ENCODE peak calls at places on chromosomes 6 and 20, in seven cellular contexts. Y is HFFc6, U is neural crest cell, S is heart right ventricle, W is tibial artery, F is WERI-Rb-1, O is GM10248. Z is an unnamed sample.

GRCh38 chr6:38443750-38444149 is 196.0 kb downstream of the BTBD9 start:
- DNase-seq in Y (peak; percentile 22), U (no peak), S (no peak), W (no peak), F (peak; percentile 28), O (no peak), Z (no peak)

GRCh38 chr20:3068986-3069900 is 2.2 kb upstream of the OXT start:
- DNase-seq in Y (peak; percentile 46), U (no peak), S (no peak), W (no peak), F (peak; percentile 36), O (peak; percentile 16), Z (peak; percentile 6)

GRCh38 chr6:74879234-74879633 is 326.6 kb downstream of the COL12A1 start:
- DNase-seq in Y (peak; percentile 63), U (no peak), S (no peak), W (no peak), F (no peak), O (no peak), Z (no peak)

GRCh38 chr6:166382500-166382932 is 224 bp downstream of the MPC1 start:
- DNase-seq in Y (no peak), U (no peak), S (no peak), W (no peak), F (no peak), O (no peak), Z (no peak)

GRCh38 chr6:65638047-65638831 is 68.8 kb downstream of the EYS start:
- DNase-seq in Y (no peak), U (peak; percentile 9), S (no peak), W (no peak), F (peak; percentile 75), O (no peak), Z (no peak)

GRCh38 chr20:5796369-5797040 is 46.3 kb downstream of the SHLD1 start:
- DNase-seq in Y (no peak), U (no peak), S (no peak), W (no peak), F (no peak), O (no peak), Z (no peak)

GRCh38 chr6:8069887-8070286 is 5.7 kb upstream of the BLOC1S5 start:
- DNase-seq in Y (no peak), U (no peak), S (no peak), W (no peak), F (no peak), O (no peak), Z (no peak)

GRCh38 chr6:160882741-160883340 is 108.7 kb upstream of the MAP3K4 start:
- DNase-seq in Y (no peak), U (no peak), S (no peak), W (no peak), F (no peak), O (no peak), Z (no peak)

GRCh38 chr6:16129623-16130243 is 847 bp downstream of the MYLIP start:
- DNase-seq in Y (no peak), U (no peak), S (peak; percentile 26), W (peak; percentile 76), F (peak; percentile 37), O (no peak), Z (no peak)

GRCh38 chr6:56004421-56004820 is 129.0 kb upstream of the BMP5 start:
- DNase-seq in Y (no peak), U (no peak), S (no peak), W (no peak), F (no peak), O (no peak), Z (no peak)

GRCh38 chr20:52799130-52799529 is 173.0 kb upstream of the TSHZ2 start:
- DNase-seq in Y (no peak), U (no peak), S (no peak), W (no peak), F (no peak), O (no peak), Z (no peak)

GRCh38 chr6:142796571-142796970 is 148.4 kb downstream of the HIVEP2 start:
- DNase-seq in Y (no peak), U (no peak), S (no peak), W (no peak), F (no peak), O (no peak), Z (no peak)

GRCh38 chr6:141848029-141848890 is 284.5 kb upstream of the GJE1 start:
- DNase-seq in Y (no peak), U (no peak), S (no peak), W (no peak), F (no peak), O (no peak), Z (no peak)

GRCh38 chr6:87683890-87684289 is 18.1 kb downstream of the AKIRIN2 start:
- DNase-seq in Y (no peak), U (no peak), S (no peak), W (no peak), F (no peak), O (no peak), Z (no peak)

GRCh38 chr6:116073765-116074450 is 13.2 kb upstream of the FRK start:
- DNase-seq in Y (peak; percentile 63), U (no peak), S (no peak), W (no peak), F (no peak), O (no peak), Z (no peak)

GRCh38 chr6:36662827-36663256 is 15.7 kb upstream of the CDKN1A start:
- DNase-seq in Y (no peak), U (no peak), S (no peak), W (no peak), F (no peak), O (no peak), Z (no peak)

GRCh38 chr20:62734336-62734735 is 25.7 kb downstream of the NTSR1 start:
- DNase-seq in Y (no peak), U (no peak), S (no peak), W (no peak), F (no peak), O (no peak), Z (no peak)

DNA sequence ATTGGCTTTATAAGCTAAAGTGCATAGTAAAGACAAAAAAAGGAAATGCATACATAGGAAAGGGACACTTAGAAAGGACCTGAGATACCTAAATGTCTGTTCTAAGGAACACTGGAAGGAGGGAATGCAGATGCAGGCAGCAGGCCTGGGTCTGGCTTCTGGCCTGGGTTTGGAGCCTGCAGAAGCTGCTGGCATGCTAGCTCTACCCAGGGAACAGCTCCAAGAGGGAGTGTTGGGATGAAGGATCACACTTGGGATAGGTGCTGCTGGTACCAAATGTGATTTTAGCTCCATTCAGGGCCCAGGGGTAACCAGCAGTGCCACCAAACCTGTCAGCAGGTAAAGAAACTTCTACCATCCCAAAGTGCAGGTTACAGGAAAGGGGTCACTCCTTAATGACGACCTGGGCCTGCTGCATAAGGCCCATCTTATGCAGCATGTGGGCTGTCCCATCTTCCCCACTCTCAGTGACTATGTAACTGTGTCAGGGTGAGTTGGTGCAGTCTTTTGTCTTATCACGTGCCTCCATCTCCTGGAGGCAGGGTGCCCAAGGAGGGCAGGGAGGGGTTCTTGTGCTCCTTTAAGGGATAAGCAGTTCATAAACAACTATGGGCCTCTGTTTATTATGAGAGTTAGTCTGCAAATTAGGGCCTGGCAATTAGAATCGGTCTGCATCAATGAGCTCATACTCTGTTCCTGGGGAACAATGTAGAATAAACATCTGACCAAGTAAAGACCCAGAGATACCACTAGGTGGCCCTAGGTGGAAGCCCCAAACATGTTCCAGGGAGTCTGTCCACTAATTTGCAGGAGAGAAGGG is 26.9 kb downstream of the DDX27 start:
- DNase-seq in Y (peak; percentile 63), U (no peak), S (no peak), W (no peak), F (peak; percentile 28), O (peak; percentile 60), Z (peak; percentile 52)
- TF ChIP-seq CTCF in Y (peak; percentile 83), U (peak; percentile 70), S (peak; percentile 33), W (peak; percentile 51), F (peak; percentile 72), O (peak; percentile 66), Z (peak; percentile 57)

GRCh38 chr6:17705778-17706579 is 746 bp downstream of the NUP153 start:
- DNase-seq in Y (peak; percentile 32), U (peak; percentile 48), S (peak; percentile 61), W (peak; percentile 81), F (peak; percentile 76), O (peak; percentile 86), Z (peak; percentile 87)
- TF ChIP-seq CTCF in Y (peak; percentile 31), U (peak; percentile 25), S (no peak), W (peak; percentile 17), F (peak; percentile 20), O (peak; percentile 15), Z (peak; percentile 27)

DNA sequence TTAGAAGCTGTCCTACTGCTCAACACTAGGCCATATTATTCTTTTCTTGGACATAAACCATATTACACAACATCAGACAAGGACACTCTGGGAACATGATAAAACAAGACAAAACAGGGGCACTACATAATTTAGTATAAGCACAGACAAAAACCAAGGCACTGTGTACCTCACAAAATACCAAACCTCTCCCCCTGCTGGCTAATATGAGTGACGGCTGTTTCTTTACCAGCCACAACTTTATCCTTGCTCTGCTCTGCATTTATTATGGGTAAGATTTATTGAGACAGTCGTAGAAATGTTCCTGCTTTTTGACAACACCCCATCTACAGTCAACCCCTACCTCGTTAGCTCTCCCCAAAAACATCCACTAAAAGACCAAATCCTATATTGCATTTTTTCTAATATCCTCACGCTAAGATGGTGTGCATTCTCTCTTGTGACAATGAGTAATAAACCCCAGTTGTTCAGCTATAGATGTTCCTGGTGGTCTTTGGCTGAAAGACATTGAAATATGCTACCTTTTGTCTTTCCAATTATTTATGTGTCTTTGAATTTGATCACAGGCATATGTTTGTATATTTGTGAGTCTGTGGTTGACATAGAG is 23.8 kb upstream of the POLR1H start:
- DNase-seq in Y (peak; percentile 15), U (no peak), S (no peak), W (no peak), F (no peak), O (peak; percentile 38), Z (peak; percentile 29)
- TF ChIP-seq CTCF in Y (peak; percentile 79), U (peak; percentile 68), S (no peak), W (peak; percentile 15), F (peak; percentile 75), O (peak; percentile 61), Z (peak; percentile 57)

GRCh38 chr20:46348972-46349741 is 40.9 kb upstream of the CDH22 start:
- DNase-seq in Y (peak; percentile 20), U (peak; percentile 74), S (peak; percentile 49), W (peak; percentile 75), F (peak; percentile 84), O (peak; percentile 75), Z (peak; percentile 68)

GRCh38 chr20:46349742-46350056 is 41.4 kb upstream of the CDH22 start:
- DNase-seq in Y (no peak), U (no peak), S (no peak), W (no peak), F (no peak), O (peak; percentile 46), Z (no peak)

GRCh38 chr20:46346770-46347169 is 38.5 kb upstream of the CDH22 start:
- DNase-seq in Y (no peak), U (no peak), S (no peak), W (no peak), F (no peak), O (no peak), Z (no peak)

GRCh38 chr20:46347831-46348230 is 39.5 kb upstream of the CDH22 start:
- DNase-seq in Y (no peak), U (no peak), S (no peak), W (no peak), F (no peak), O (no peak), Z (no peak)

DNA sequence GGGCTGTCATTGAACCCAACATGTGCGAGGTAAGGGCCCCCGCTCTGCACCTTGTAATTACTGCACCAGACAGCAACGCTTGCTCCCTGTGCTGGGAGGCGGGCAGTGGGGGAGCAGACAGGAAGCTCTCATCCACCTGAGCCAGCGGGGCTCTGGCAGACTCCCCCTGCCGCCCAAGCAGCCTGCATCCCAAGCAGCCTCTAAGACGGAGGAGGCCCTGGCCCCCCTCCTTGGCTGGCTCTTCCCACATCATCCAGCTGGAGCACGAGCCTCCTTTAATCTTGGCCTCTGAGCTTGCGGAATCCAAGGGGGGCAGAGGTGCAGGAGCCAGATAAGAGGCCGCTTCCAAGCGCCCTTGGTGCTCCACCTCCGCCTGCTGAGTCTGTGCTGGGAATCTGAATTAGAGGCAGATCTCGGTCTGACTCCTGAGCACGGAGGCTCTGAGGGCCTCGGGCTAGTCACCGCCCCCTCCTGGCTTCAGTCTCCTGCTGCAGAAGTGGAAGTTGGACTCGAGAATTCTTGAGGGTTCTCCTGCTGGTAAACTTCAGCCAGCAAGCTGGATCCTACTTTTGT is 40.0 kb upstream of the CDH22 start:
- DNase-seq in Y (no peak), U (peak; percentile 24), S (no peak), W (no peak), F (peak; percentile 78), O (no peak), Z (no peak)
- TF ChIP-seq CTCF in Y (no peak), U (no peak), S (no peak), W (no peak), F (peak; percentile 59), O (no peak), Z (no peak)

Z was measured in GM13977.